ENCODE peak calls at places on chromosomes 7 and 10, in six cellular contexts. One of them, this sample, is unnamed.

GRCh38 chr10:79941146-79941545 is 7.8 kb downstream of the SFTPD start:
- DNase-seq in GM12878: no peak
- DNase-seq in ovary: no peak
- DNase-seq in uterus: no peak
- DNase-seq in right lobe of liver: no peak
- DNase-seq in transverse colon: no peak
- DNase-seq in this sample: no peak

GRCh38 chr7:85285502-85285901 is 98.6 kb upstream of the SEMA3D start:
- DNase-seq in GM12878: no peak
- DNase-seq in ovary: no peak
- DNase-seq in uterus: no peak
- DNase-seq in right lobe of liver: no peak
- DNase-seq in transverse colon: no peak
- DNase-seq in this sample: no peak

GRCh38 chr10:101587725-101588614 is at the start of the genes DPCD and POLL:
- DNase-seq in GM12878: peak
- DNase-seq in ovary: peak
- DNase-seq in uterus: peak
- DNase-seq in right lobe of liver: peak
- DNase-seq in transverse colon: peak
- DNase-seq in this sample: peak

GRCh38 chr7:158595068-158595467 is 7.4 kb upstream of the PTPRN2 start:
- DNase-seq in GM12878: peak
- DNase-seq in ovary: no peak
- DNase-seq in uterus: no peak
- DNase-seq in right lobe of liver: no peak
- DNase-seq in transverse colon: no peak
- DNase-seq in this sample: no peak

GRCh38 chr7:87475359-87476178 is at the start of gene ABCB4:
- DNase-seq in GM12878: no peak
- DNase-seq in ovary: peak
- DNase-seq in uterus: no peak
- DNase-seq in right lobe of liver: peak
- DNase-seq in transverse colon: peak
- DNase-seq in this sample: no peak

GRCh38 chr10:5094265-5095205 is at the start of gene AKR1C3:
- DNase-seq in GM12878: no peak
- DNase-seq in ovary: no peak
- DNase-seq in uterus: no peak
- DNase-seq in right lobe of liver: no peak
- DNase-seq in transverse colon: no peak
- DNase-seq in this sample: no peak

GRCh38 chr10:5946786-5947185 is 30.6 kb downstream of the IL15RA start:
- DNase-seq in GM12878: no peak
- DNase-seq in ovary: no peak
- DNase-seq in uterus: no peak
- DNase-seq in right lobe of liver: no peak
- DNase-seq in transverse colon: no peak
- DNase-seq in this sample: no peak

GRCh38 chr7:73740212-73740611 is 1.6 kb upstream of the ABHD11 start:
- DNase-seq in GM12878: no peak
- DNase-seq in ovary: no peak
- DNase-seq in uterus: no peak
- DNase-seq in right lobe of liver: no peak
- DNase-seq in transverse colon: no peak
- DNase-seq in this sample: no peak

GRCh38 chr7:95772298-95772770 is at the start of gene DYNC1I1:
- DNase-seq in GM12878: no peak
- DNase-seq in ovary: peak
- DNase-seq in uterus: peak
- DNase-seq in right lobe of liver: peak
- DNase-seq in transverse colon: peak
- DNase-seq in this sample: peak

GRCh38 chr10:71647526-71648354 is 71.8 kb downstream of the C10orf105 start:
- DNase-seq in GM12878: no peak
- DNase-seq in ovary: no peak
- DNase-seq in uterus: peak
- DNase-seq in right lobe of liver: no peak
- DNase-seq in transverse colon: no peak
- DNase-seq in this sample: no peak

GRCh38 chr10:34584164-34584563 is 230.9 kb downstream of the PARD3 start:
- DNase-seq in GM12878: no peak
- DNase-seq in ovary: no peak
- DNase-seq in uterus: no peak
- DNase-seq in right lobe of liver: no peak
- DNase-seq in transverse colon: no peak
- DNase-seq in this sample: no peak

GRCh38 chr10:102422586-102423129 is 2.0 kb downstream of the FBXL15 start:
- DNase-seq in GM12878: no peak
- DNase-seq in ovary: peak
- DNase-seq in uterus: peak
- DNase-seq in right lobe of liver: peak
- DNase-seq in transverse colon: peak
- DNase-seq in this sample: no peak

GRCh38 chr10:72328829-72329204 is 25.9 kb downstream of the DNAJB12 start:
- DNase-seq in GM12878: no peak
- DNase-seq in ovary: no peak
- DNase-seq in uterus: no peak
- DNase-seq in right lobe of liver: no peak
- DNase-seq in transverse colon: no peak
- DNase-seq in this sample: no peak

GRCh38 chr7:29806131-29806792 is at the start of gene WIPF3:
- DNase-seq in GM12878: no peak
- DNase-seq in ovary: peak
- DNase-seq in uterus: no peak
- DNase-seq in right lobe of liver: peak
- DNase-seq in transverse colon: peak
- DNase-seq in this sample: no peak

GRCh38 chr7:37990337-37990736 is 69.9 kb downstream of the EPDR1 start:
- DNase-seq in GM12878: no peak
- DNase-seq in ovary: no peak
- DNase-seq in uterus: no peak
- DNase-seq in right lobe of liver: no peak
- DNase-seq in transverse colon: no peak
- DNase-seq in this sample: no peak

GRCh38 chr10:86861351-86861750 is 96.1 kb downstream of the MMRN2 start:
- DNase-seq in GM12878: no peak
- DNase-seq in ovary: no peak
- DNase-seq in uterus: no peak
- DNase-seq in right lobe of liver: no peak
- DNase-seq in transverse colon: no peak
- DNase-seq in this sample: no peak

GRCh38 chr7:99720370-99721128 is 14.4 kb downstream of the CYP3A7 start:
- DNase-seq in GM12878: peak
- DNase-seq in ovary: no peak
- DNase-seq in uterus: no peak
- DNase-seq in right lobe of liver: no peak
- DNase-seq in transverse colon: peak
- DNase-seq in this sample: no peak

GRCh38 chr7:101121996-101122932 is 4.6 kb upstream of the SERPINE1 start:
- DNase-seq in GM12878: no peak
- DNase-seq in ovary: peak
- DNase-seq in uterus: peak
- DNase-seq in right lobe of liver: peak
- DNase-seq in transverse colon: peak
- DNase-seq in this sample: peak
- TF ChIP-seq POLR2A in GM12878: peak
- TF ChIP-seq POLR2A in ovary: peak
- TF ChIP-seq POLR2A in uterus: peak
- TF ChIP-seq POLR2A in right lobe of liver: peak
- TF ChIP-seq POLR2A in transverse colon: peak
- TF ChIP-seq POLR2A in this sample: no peak

GRCh38 chr7:13990319-13990983 is 985 bp upstream of the ETV1 start:
- DNase-seq in GM12878: no peak
- DNase-seq in ovary: no peak
- DNase-seq in uterus: peak
- DNase-seq in right lobe of liver: peak
- DNase-seq in transverse colon: peak
- DNase-seq in this sample: peak

GRCh38 chr7:13988765-13989137 is 715 bp downstream of the ETV1 start:
- DNase-seq in GM12878: no peak
- DNase-seq in ovary: no peak
- DNase-seq in uterus: no peak
- DNase-seq in right lobe of liver: peak
- DNase-seq in transverse colon: no peak
- DNase-seq in this sample: no peak

GRCh38 chr7:13988011-13988410 is 1.5 kb downstream of the ETV1 start:
- DNase-seq in GM12878: no peak
- DNase-seq in ovary: no peak
- DNase-seq in uterus: no peak
- DNase-seq in right lobe of liver: no peak
- DNase-seq in transverse colon: no peak
- DNase-seq in this sample: no peak

GRCh38 chr7:13989944-13990295 is 454 bp upstream of the ETV1 start:
- DNase-seq in GM12878: no peak
- DNase-seq in ovary: no peak
- DNase-seq in uterus: no peak
- DNase-seq in right lobe of liver: no peak
- DNase-seq in transverse colon: no peak
- DNase-seq in this sample: no peak

GRCh38 chr7:13989138-13989943 is at the start of gene ETV1:
- DNase-seq in GM12878: no peak
- DNase-seq in ovary: peak
- DNase-seq in uterus: peak
- DNase-seq in right lobe of liver: peak
- DNase-seq in transverse colon: peak
- DNase-seq in this sample: peak
- TF ChIP-seq POLR2A in GM12878: no peak
- TF ChIP-seq POLR2A in ovary: no peak
- TF ChIP-seq POLR2A in uterus: no peak
- TF ChIP-seq POLR2A in right lobe of liver: peak
- TF ChIP-seq POLR2A in transverse colon: no peak
- TF ChIP-seq POLR2A in this sample: no peak

GRCh38 chr10:62816179-62817119 is at the start of gene EGR2:
- DNase-seq in GM12878: peak
- DNase-seq in ovary: peak
- DNase-seq in uterus: peak
- DNase-seq in right lobe of liver: peak
- DNase-seq in transverse colon: peak
- DNase-seq in this sample: peak

GRCh38 chr10:62818426-62819011 is 2.4 kb upstream of the EGR2 start:
- DNase-seq in GM12878: no peak
- DNase-seq in ovary: peak
- DNase-seq in uterus: no peak
- DNase-seq in right lobe of liver: peak
- DNase-seq in transverse colon: peak
- DNase-seq in this sample: no peak

GRCh38 chr10:62817763-62818425 is 1.7 kb upstream of the EGR2 start:
- DNase-seq in GM12878: no peak
- DNase-seq in ovary: peak
- DNase-seq in uterus: peak
- DNase-seq in right lobe of liver: peak
- DNase-seq in transverse colon: peak
- DNase-seq in this sample: peak

GRCh38 chr10:62815373-62816111 is 624 bp downstream of the EGR2 start:
- DNase-seq in GM12878: no peak
- DNase-seq in ovary: peak
- DNase-seq in uterus: no peak
- DNase-seq in right lobe of liver: peak
- DNase-seq in transverse colon: no peak
- DNase-seq in this sample: no peak

DNA sequence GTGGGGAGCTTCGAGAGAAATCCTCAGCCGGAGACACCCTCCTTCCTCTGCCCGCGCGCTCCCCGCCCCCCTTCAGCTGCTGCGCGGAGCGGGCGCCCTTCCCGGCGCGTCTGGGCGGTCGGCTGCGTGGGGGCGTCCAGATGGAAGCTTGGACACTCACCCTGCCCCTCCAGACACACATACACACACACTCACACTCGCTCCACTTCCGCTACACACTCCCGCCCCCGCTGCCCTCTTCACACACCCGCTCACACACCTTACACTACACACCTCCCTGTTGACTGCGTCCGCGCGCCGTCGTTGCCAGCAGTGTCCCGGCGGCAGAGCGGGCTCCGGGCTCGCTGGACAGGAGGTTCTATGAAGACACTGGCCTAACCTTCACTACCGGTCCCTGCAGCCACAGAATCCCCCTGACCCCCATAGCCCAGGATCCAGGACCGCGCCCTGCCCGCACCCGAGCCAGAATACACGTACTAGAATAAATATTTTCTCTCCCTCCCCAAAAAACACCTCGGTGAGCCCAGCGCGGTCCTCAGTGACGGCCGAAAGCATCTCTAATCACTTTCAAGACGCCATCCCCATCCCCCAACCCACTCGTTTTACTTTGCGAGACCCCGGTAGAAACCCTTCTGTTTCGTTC is 1.1 kb upstream of the EGR2 start:
- DNase-seq in GM12878: no peak
- DNase-seq in ovary: peak
- DNase-seq in uterus: peak
- DNase-seq in right lobe of liver: peak
- DNase-seq in transverse colon: peak
- DNase-seq in this sample: no peak
- TF ChIP-seq POLR2A in GM12878: peak
- TF ChIP-seq POLR2A in ovary: no peak
- TF ChIP-seq POLR2A in uterus: no peak
- TF ChIP-seq POLR2A in right lobe of liver: no peak
- TF ChIP-seq POLR2A in transverse colon: no peak
- TF ChIP-seq POLR2A in this sample: no peak

GRCh38 chr10:28663576-28664368 is 13.5 kb upstream of the BAMBI start:
- DNase-seq in GM12878: no peak
- DNase-seq in ovary: peak
- DNase-seq in uterus: peak
- DNase-seq in right lobe of liver: peak
- DNase-seq in transverse colon: peak
- DNase-seq in this sample: peak
- TF ChIP-seq POLR2A in GM12878: no peak
- TF ChIP-seq POLR2A in ovary: no peak
- TF ChIP-seq POLR2A in uterus: no peak
- TF ChIP-seq POLR2A in right lobe of liver: no peak
- TF ChIP-seq POLR2A in transverse colon: no peak
- TF ChIP-seq POLR2A in this sample: no peak

GRCh38 chr7:44961844-44962482 is 16.9 kb downstream of the MYO1G start:
- DNase-seq in GM12878: no peak
- DNase-seq in ovary: no peak
- DNase-seq in uterus: no peak
- DNase-seq in right lobe of liver: no peak
- DNase-seq in transverse colon: no peak
- DNase-seq in this sample: no peak
- TF ChIP-seq POLR2A in GM12878: peak
- TF ChIP-seq POLR2A in ovary: no peak
- TF ChIP-seq POLR2A in uterus: no peak
- TF ChIP-seq POLR2A in right lobe of liver: no peak
- TF ChIP-seq POLR2A in transverse colon: no peak
- TF ChIP-seq POLR2A in this sample: no peak

GRCh38 chr10:108840944-108841343 is 1082.4 kb downstream of the XPNPEP1 start:
- DNase-seq in GM12878: no peak
- DNase-seq in ovary: no peak
- DNase-seq in uterus: no peak
- DNase-seq in right lobe of liver: no peak
- DNase-seq in transverse colon: no peak
- DNase-seq in this sample: no peak

GRCh38 chr10:108836362-108836761 is 1086.9 kb downstream of the XPNPEP1 start:
- DNase-seq in GM12878: no peak
- DNase-seq in ovary: no peak
- DNase-seq in uterus: no peak
- DNase-seq in right lobe of liver: no peak
- DNase-seq in transverse colon: no peak
- DNase-seq in this sample: no peak
- TF ChIP-seq POLR2A in GM12878: no peak
- TF ChIP-seq POLR2A in ovary: no peak
- TF ChIP-seq POLR2A in uterus: no peak
- TF ChIP-seq POLR2A in right lobe of liver: no peak
- TF ChIP-seq POLR2A in transverse colon: no peak
- TF ChIP-seq POLR2A in this sample: no peak

This sample was measured in H54.